ENCODE peak calls at places on chromosomes 11 and 22, in five cellular contexts. N is 8988T, D is germinal center, W is fibroblast of gingiva, I is WTC11. Y is an unnamed sample.

GRCh38 chr22:47355776-47356432 is 593.5 kb downstream of the TBC1D22A start:
- DNase-seq in N (no peak), D (no peak), W (no peak), I (no peak), Y (no peak)

GRCh38 chr22:26740253-26740652 is 82.9 kb downstream of the MIAT start:
- DNase-seq in N (no peak), D (no peak), W (no peak), I (no peak), Y (no peak)

GRCh38 chr22:30877662-30878515 is 90.7 kb downstream of the MORC2 start:
- DNase-seq in N (no peak), D (no peak), W (no peak), I (no peak), Y (no peak)

GRCh38 chr11:2745511-2745910 is 45.7 kb upstream of the KCNQ1OT1 start:
- DNase-seq in N (no peak), D (no peak), W (no peak), I (no peak), Y (no peak)

GRCh38 chr22:19779685-19780268 is 19.2 kb downstream of the TBX1 start:
- DNase-seq in N (no peak), D (no peak), W (no peak), I (peak), Y (no peak)

GRCh38 chr22:21448627-21449416 is 18.4 kb upstream of the TMEM191C start:
- DNase-seq in N (no peak), D (no peak), W (no peak), I (no peak), Y (no peak)

GRCh38 chr11:128690746-128691091 is 3.2 kb upstream of the FLI1 start:
- DNase-seq in N (no peak), D (no peak), W (no peak), I (no peak), Y (no peak)

GRCh38 chr11:23078289-23078971 is 218.2 kb upstream of the CCDC179 start:
- DNase-seq in N (no peak), D (no peak), W (peak), I (no peak), Y (no peak)

GRCh38 chr22:20531404-20532181 is 24.2 kb downstream of the MED15 start:
- DNase-seq in N (peak), D (no peak), W (peak), I (peak), Y (no peak)

GRCh38 chr11:100865443-100865842 is 178.4 kb downstream of the ARHGAP42 start:
- DNase-seq in N (no peak), D (no peak), W (no peak), I (no peak), Y (no peak)

GRCh38 chr11:100922116-100922515 is 207.5 kb downstream of the PGR start:
- DNase-seq in N (no peak), D (no peak), W (no peak), I (no peak), Y (no peak)

GRCh38 chr11:62146476-62147200 is 22.8 kb downstream of the INCENP start:
- DNase-seq in N (no peak), D (no peak), W (no peak), I (peak), Y (no peak)

GRCh38 chr11:46963848-46964247 is 27.3 kb downstream of the CSTPP1 start:
- DNase-seq in N (no peak), D (no peak), W (no peak), I (no peak), Y (no peak)

GRCh38 chr11:66115638-66116410 is 45.8 kb downstream of the PACS1 start:
- DNase-seq in N (no peak), D (no peak), W (no peak), I (no peak), Y (no peak)

GRCh38 chr11:70304208-70304603 is 33.7 kb downstream of the PPFIA1 start:
- DNase-seq in N (no peak), D (no peak), W (no peak), I (no peak), Y (no peak)

GRCh38 chr22:49044091-49044490 is 783.6 kb downstream of the BRD1 start:
- DNase-seq in N (no peak), D (no peak), W (no peak), I (no peak), Y (no peak)

GRCh38 chr11:68136866-68137265 is 15.7 kb upstream of the CHKA start:
- DNase-seq in N (no peak), D (no peak), W (no peak), I (no peak), Y (no peak)

GRCh38 chr22:24429411-24430365 is 2.3 kb downstream of the ADORA2A start:
- DNase-seq in N (no peak), D (no peak), W (peak), I (no peak), Y (no peak)

GRCh38 chr22:37163618-37164534 is 14.2 kb upstream of the IL2RB start:
- DNase-seq in N (no peak), D (no peak), W (no peak), I (no peak), Y (no peak)

GRCh38 chr11:10414659-10415058 is 40.4 kb upstream of the AMPD3 start:
- DNase-seq in N (no peak), D (no peak), W (peak), I (no peak), Y (no peak)

GRCh38 chr11:116960916-116961315 is 123.5 kb upstream of the APOA1 start:
- DNase-seq in N (no peak), D (no peak), W (peak), I (no peak), Y (no peak)

GRCh38 chr11:79045018-79045787 is 395.6 kb downstream of the TENM4 start:
- DNase-seq in N (no peak), D (no peak), W (no peak), I (no peak), Y (no peak)

GRCh38 chr11:27097538-27097937 is 56.9 kb downstream of the BBOX1 start:
- DNase-seq in N (no peak), D (no peak), W (no peak), I (no peak), Y (no peak)

GRCh38 chr11:8640305-8640932 is 42.0 kb downstream of the TRIM66 start:
- DNase-seq in N (no peak), D (no peak), W (no peak), I (peak), Y (no peak)

GRCh38 chr22:27137809-27138400 is 480.5 kb downstream of the MIAT start:
- DNase-seq in N (no peak), D (no peak), W (no peak), I (no peak), Y (no peak)

GRCh38 chr11:115996125-115996807 is 492.1 kb upstream of the CADM1 start:
- DNase-seq in N (no peak), D (no peak), W (no peak), I (no peak), Y (no peak)

GRCh38 chr11:88695701-88696414 is 358.3 kb upstream of the CTSC start:
- DNase-seq in N (no peak), D (no peak), W (no peak), I (no peak), Y (no peak)

GRCh38 chr22:25748704-25749103 is 6.7 kb downstream of the MYO18B start:
- DNase-seq in N (no peak), D (no peak), W (no peak), I (no peak), Y (no peak)

GRCh38 chr11:34652191-34652958 is 31.5 kb downstream of the EHF start:
- DNase-seq in N (no peak), D (no peak), W (no peak), I (no peak), Y (no peak)

GRCh38 chr11:35144103-35144741 is 5.3 kb downstream of the CD44 start:
- DNase-seq in N (peak), D (peak), W (peak), I (no peak), Y (peak)

GRCh38 chr22:50276143-50276542 is 6.0 kb upstream of the MAPK11 start:
- DNase-seq in N (no peak), D (peak), W (peak), I (peak), Y (peak)

GRCh38 chr11:58285483-58286040 is 17.5 kb upstream of the OR10W1 start:
- DNase-seq in N (no peak), D (no peak), W (no peak), I (no peak), Y (no peak)

GRCh38 chr11:2741006-2741376 is 41.2 kb upstream of the KCNQ1OT1 start:
- DNase-seq in N (no peak), D (no peak), W (no peak), I (no peak), Y (no peak)

GRCh38 chr11:120554771-120555432 is 43.4 kb downstream of the GRIK4 start:
- DNase-seq in N (no peak), D (no peak), W (no peak), I (peak), Y (no peak)

Y was measured in T-cell.